ENCODE peak calls at places on chromosomes 13 and 19, in seven cellular contexts. K is H1, L is H9, G is neuronal stem cell, W is IMR-90, J is mesenchymal stem cell, A is trophoblast cell. P is an unnamed sample.

GRCh38 chr13:42215578-42216421 is 56.2 kb upstream of the AKAP11 start:
- DNase-seq in K (no peak), L (peak; percentile 41), G (peak; percentile 4), W (peak; percentile 60), J (peak; percentile 53), A (no peak), P (peak; percentile 57)

GRCh38 chr19:34317311-34317927 is 47.6 kb upstream of the GPI start:
- DNase-seq in K (no peak), L (no peak), G (no peak), W (no peak), J (peak; percentile 18), A (peak; percentile 20), P (peak; percentile 31)

GRCh38 chr19:42596391-42597071 is 1.8 kb upstream of the CEACAM8 start:
- DNase-seq in K (peak; percentile 82), L (peak; percentile 59), G (peak; percentile 33), W (no peak), J (no peak), A (peak; percentile 10), P (peak; percentile 25)

GRCh38 chr13:111122056-111122455 is 6.9 kb downstream of the ARHGEF7 start:
- DNase-seq in K (peak; percentile 43), L (no peak), G (no peak), W (peak; percentile 59), J (no peak), A (peak; percentile 42), P (no peak)

GRCh38 chr13:33958964-33959363 is 141.0 kb downstream of the RFC3 start:
- DNase-seq in K (no peak), L (no peak), G (no peak), W (no peak), J (no peak), A (no peak), P (no peak)

GRCh38 chr19:33344210-33344609 is 29.3 kb upstream of the CEBPG start:
- DNase-seq in K (no peak), L (no peak), G (peak; percentile 18), W (no peak), J (no peak), A (no peak), P (peak; percentile 57)

GRCh38 chr13:110113284-110113764 is 193.6 kb downstream of the COL4A1 start:
- DNase-seq in K (no peak), L (no peak), G (no peak), W (peak; percentile 80), J (peak; percentile 50), A (no peak), P (no peak)

GRCh38 chr13:93635687-93636086 is 409.1 kb downstream of the GPC6 start:
- DNase-seq in K (no peak), L (no peak), G (no peak), W (peak; percentile 14), J (peak; percentile 18), A (no peak), P (no peak)

GRCh38 chr19:46386996-46387712 is 26.2 kb downstream of the CCDC8 start:
- DNase-seq in K (no peak), L (no peak), G (no peak), W (no peak), J (no peak), A (no peak), P (no peak)

GRCh38 chr13:43095771-43096719 is 72.7 kb downstream of the DNAJC15 start:
- DNase-seq in K (no peak), L (no peak), G (no peak), W (no peak), J (no peak), A (no peak), P (no peak)

GRCh38 chr19:3058009-3058820 is 4.1 kb downstream of the TLE5 start:
- DNase-seq in K (no peak), L (no peak), G (no peak), W (no peak), J (no peak), A (peak; percentile 97), P (no peak)

GRCh38 chr19:4197625-4198466 is 15.4 kb downstream of the ANKRD24 start:
- DNase-seq in K (peak; percentile 80), L (peak; percentile 63), G (no peak), W (no peak), J (no peak), A (no peak), P (peak; percentile 59)

GRCh38 chr13:48412100-48412556 is 785 bp downstream of the LPAR6 start:
- DNase-seq in K (no peak), L (no peak), G (no peak), W (peak; percentile 31), J (peak; percentile 44), A (no peak), P (peak; percentile 21)

GRCh38 chr19:41696402-41697197 is 8.5 kb upstream of the CEACAM7 start:
- DNase-seq in K (no peak), L (peak; percentile 35), G (no peak), W (no peak), J (no peak), A (no peak), P (no peak)

GRCh38 chr13:23359882-23360281 is 73.6 kb downstream of the SACS start:
- DNase-seq in K (no peak), L (no peak), G (no peak), W (no peak), J (no peak), A (no peak), P (no peak)

GRCh38 chr19:57672466-57672865 is 3.7 kb downstream of the ZSCAN4 start:
- DNase-seq in K (no peak), L (no peak), G (no peak), W (no peak), J (no peak), A (peak; percentile 68), P (no peak)

GRCh38 chr13:78679329-78679728 is 20.4 kb upstream of the OBI1 start:
- DNase-seq in K (no peak), L (no peak), G (no peak), W (no peak), J (no peak), A (no peak), P (no peak)

DNA sequence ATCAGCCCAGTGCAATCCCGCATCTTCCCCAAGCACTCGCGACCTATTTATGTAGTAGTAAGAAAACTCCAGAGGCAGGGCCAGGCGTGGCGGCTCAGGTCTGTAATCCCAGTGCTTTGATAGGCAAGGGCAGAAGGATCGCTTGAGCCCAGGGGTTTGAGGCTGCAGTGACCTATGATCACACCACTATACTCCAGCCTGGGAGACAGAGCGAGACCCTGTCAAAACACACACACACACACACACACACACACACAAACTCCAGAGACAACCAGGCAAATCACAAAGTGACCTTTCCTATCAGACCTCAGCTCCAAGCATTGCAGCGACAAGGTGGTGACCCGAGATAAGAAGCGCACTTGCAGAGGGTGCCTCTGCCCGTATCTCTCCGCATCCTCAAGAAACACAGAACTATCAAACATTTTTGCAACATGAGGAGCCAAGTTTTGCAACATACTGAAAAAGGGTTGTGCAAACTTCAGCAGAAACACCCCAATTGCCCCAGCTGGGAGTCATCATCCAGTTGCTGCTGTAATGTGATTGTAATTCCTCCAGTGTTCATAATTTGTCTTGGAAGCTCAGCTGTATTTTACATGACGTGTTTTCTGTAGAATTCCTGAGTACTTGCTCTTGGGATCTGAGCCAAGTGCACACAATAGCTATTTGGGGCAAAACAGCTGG is 8.7 kb upstream of the KLF2 start:
- DNase-seq in K (no peak), L (no peak), G (no peak), W (peak; percentile 99), J (peak; percentile 99), A (peak; percentile 87), P (no peak)
- H4K8ac ChIP-seq in K (no peak overlapping the region), L (no peak overlapping the region), G (no peak overlapping the region), W (peak overlapping the region; percentile 71), J (no peak overlapping the region), A (no peak overlapping the region), P (no peak overlapping the region)

DNA sequence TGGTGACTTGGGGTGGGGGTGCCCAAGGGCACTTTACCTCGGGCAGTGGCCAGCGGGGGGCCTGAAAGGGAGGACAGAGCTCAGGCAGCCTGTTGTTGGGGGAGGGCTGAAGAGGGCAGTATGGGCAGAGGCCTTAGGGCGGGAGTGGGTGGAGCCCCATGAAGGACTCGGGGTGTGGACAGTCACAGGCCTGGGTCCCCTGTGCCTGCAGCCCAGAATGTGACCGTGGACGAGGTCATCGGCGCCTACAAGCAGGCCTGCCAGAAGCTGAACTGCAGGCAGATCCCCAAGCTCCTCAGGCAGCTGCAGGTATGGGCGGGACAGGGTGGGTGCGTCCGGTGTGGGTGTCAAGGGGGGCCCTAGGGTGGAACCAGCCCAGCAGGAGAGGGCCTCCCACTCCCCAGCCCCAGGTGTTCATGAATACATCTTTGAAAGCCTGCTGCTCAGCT is 22.5 kb downstream of the NKPD1 start:
- DNase-seq in K (no peak), L (no peak), G (no peak), W (no peak), J (no peak), A (no peak), P (no peak)
- H2AK5ac ChIP-seq in K (peak overlapping the region; percentile 5), L (no peak overlapping the region), G (peak overlapping the region; percentile 58), W (no peak overlapping the region), J (no peak overlapping the region), A (no peak overlapping the region), P (no peak overlapping the region)

GRCh38 chr19:39426170-39426569 is 9.6 kb downstream of the RPS16 start:
- DNase-seq in K (no peak), L (no peak), G (no peak), W (no peak), J (peak; percentile 39), A (no peak), P (no peak)

GRCh38 chr19:39430675-39431593 is 4.8 kb downstream of the RPS16 start:
- DNase-seq in K (peak; percentile 60), L (peak; percentile 84), G (no peak), W (peak; percentile 100), J (peak; percentile 100), A (peak; percentile 86), P (peak; percentile 81)

GRCh38 chr19:39427707-39428106 is 8.0 kb downstream of the RPS16 start:
- DNase-seq in K (peak; percentile 48), L (no peak), G (no peak), W (no peak), J (peak; percentile 32), A (no peak), P (no peak)

GRCh38 chr19:39425744-39426143 is 10.0 kb downstream of the RPS16 start:
- DNase-seq in K (no peak), L (no peak), G (no peak), W (no peak), J (peak; percentile 28), A (no peak), P (no peak)

DNA sequence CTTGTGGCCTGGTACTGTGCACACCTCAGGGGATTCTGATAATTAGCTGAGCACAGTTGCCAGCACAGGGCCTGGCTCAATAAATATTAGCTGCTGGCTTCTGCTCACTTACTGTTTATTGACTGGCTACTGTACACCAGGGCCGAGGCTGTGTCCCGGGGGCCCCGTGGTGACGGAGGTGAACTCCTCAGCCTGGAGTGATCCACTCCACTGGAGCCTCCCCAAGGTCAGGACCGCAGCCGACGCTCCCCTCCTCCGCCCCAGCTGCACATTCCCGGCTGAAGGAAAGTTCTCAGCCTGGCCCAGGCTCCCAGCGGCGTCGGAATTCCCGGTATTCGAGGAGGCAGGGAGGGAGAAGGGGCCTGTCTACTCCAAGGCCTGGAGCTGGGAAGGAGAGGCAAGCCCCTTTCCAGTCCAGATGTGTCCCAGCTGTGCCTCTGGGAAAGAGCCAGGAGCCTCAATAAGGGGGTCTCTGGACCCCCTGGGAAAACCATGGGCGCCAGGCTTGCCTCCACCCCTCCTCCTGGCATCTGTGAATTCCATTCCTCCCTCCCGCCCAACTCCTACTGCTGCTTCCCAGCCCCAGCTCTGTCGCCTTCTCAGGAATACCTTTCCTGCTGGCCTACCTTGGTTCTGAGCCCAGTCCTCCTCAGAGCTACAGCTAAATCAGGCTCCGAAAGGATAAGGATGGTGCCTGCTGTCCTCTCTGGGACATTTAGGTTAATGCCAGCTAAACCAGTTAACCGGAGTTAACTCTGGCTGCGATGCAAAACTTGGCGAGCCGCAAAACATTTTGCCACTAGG is 7.2 kb downstream of the RPS16 start:
- DNase-seq in K (peak; percentile 88), L (peak; percentile 93), G (peak; percentile 72), W (peak; percentile 96), J (peak; percentile 98), A (peak; percentile 75), P (peak; percentile 97)
- H4K8ac ChIP-seq in K (peak overlapping the region; percentile 41), L (no peak overlapping the region), G (no peak overlapping the region), W (peak overlapping the region; percentile 89), J (peak overlapping the region; percentile 79), A (peak overlapping the region; percentile 59), P (no peak overlapping the region)

GRCh38 chr13:66691149-66691548 is 539.0 kb downstream of the PCDH9 start:
- DNase-seq in K (no peak), L (no peak), G (no peak), W (no peak), J (no peak), A (no peak), P (no peak)
- H2AK5ac ChIP-seq in K (no peak overlapping the region), L (no peak overlapping the region), G (no peak overlapping the region), W (no peak overlapping the region), J (no peak overlapping the region), A (no peak overlapping the region), P (no peak overlapping the region)

P was measured in mesendoderm.